ENCODE peak calls at places on chromosomes 5 and 9, in eight cellular contexts. One of them, this sample, is unnamed.
A peak's percentile ranks its signal among the peaks of the same experiment; 100 is the strongest.

GRCh38 chr9:70420267-70421019 is 6.0 kb upstream of the KLF9 start:
- DNase-seq in tibial nerve: peak; percentile 96
- DNase-seq in uterus: peak; percentile 97
- DNase-seq in neural progenitor cell: peak; percentile 83
- DNase-seq in spleen: peak; percentile 95
- DNase-seq in AG10803: peak; percentile 82
- DNase-seq in CD8-positive, alpha-beta T cell: peak; percentile 57
- DNase-seq in Peyer's patch: peak; percentile 91
- DNase-seq in this sample: peak; percentile 91

GRCh38 chr5:88689662-88690351 is 193.2 kb downstream of the MEF2C start:
- DNase-seq in CD8-positive, alpha-beta T cell: no peak
- DNase-seq in spleen: no peak
- DNase-seq in uterus: no peak
- DNase-seq in AG10803: no peak
- DNase-seq in Peyer's patch: no peak
- DNase-seq in tibial nerve: no peak
- DNase-seq in neural progenitor cell: peak; percentile 48
- DNase-seq in this sample: no peak

GRCh38 chr5:51651476-51651875 is 268.2 kb downstream of the ISL1 start:
- DNase-seq in Peyer's patch: no peak
- DNase-seq in neural progenitor cell: no peak
- DNase-seq in uterus: no peak
- DNase-seq in CD8-positive, alpha-beta T cell: no peak
- DNase-seq in spleen: no peak
- DNase-seq in AG10803: no peak
- DNase-seq in tibial nerve: no peak
- DNase-seq in this sample: peak; percentile 63

GRCh38 chr9:123617952-123618678 is 262.1 kb downstream of the CRB2 start:
- DNase-seq in uterus: no peak
- DNase-seq in AG10803: no peak
- DNase-seq in Peyer's patch: no peak
- DNase-seq in neural progenitor cell: no peak
- DNase-seq in CD8-positive, alpha-beta T cell: no peak
- DNase-seq in spleen: no peak
- DNase-seq in tibial nerve: no peak
- DNase-seq in this sample: no peak

GRCh38 chr5:56848206-56848605 is 32.9 kb downstream of the MAP3K1 start:
- DNase-seq in uterus: no peak
- DNase-seq in neural progenitor cell: peak; percentile 33
- DNase-seq in Peyer's patch: no peak
- DNase-seq in tibial nerve: no peak
- DNase-seq in CD8-positive, alpha-beta T cell: no peak
- DNase-seq in spleen: no peak
- DNase-seq in AG10803: no peak
- DNase-seq in this sample: peak; percentile 35

GRCh38 chr5:10581867-10582511 is 18.1 kb downstream of the ANKRD33B start:
- DNase-seq in CD8-positive, alpha-beta T cell: no peak
- DNase-seq in tibial nerve: no peak
- DNase-seq in uterus: no peak
- DNase-seq in Peyer's patch: no peak
- DNase-seq in neural progenitor cell: no peak
- DNase-seq in spleen: peak; percentile 59
- DNase-seq in AG10803: peak; percentile 69
- DNase-seq in this sample: no peak

GRCh38 chr5:144088211-144088965 is 82.1 kb downstream of the YIPF5 start:
- DNase-seq in neural progenitor cell: no peak
- DNase-seq in CD8-positive, alpha-beta T cell: no peak
- DNase-seq in tibial nerve: no peak
- DNase-seq in AG10803: peak; percentile 53
- DNase-seq in uterus: no peak
- DNase-seq in Peyer's patch: no peak
- DNase-seq in spleen: no peak
- DNase-seq in this sample: peak; percentile 54

GRCh38 chr9:125580701-125581286 is 126.2 kb downstream of the MAPKAP1 start:
- DNase-seq in Peyer's patch: no peak
- DNase-seq in spleen: no peak
- DNase-seq in tibial nerve: no peak
- DNase-seq in uterus: no peak
- DNase-seq in AG10803: no peak
- DNase-seq in CD8-positive, alpha-beta T cell: no peak
- DNase-seq in neural progenitor cell: no peak
- DNase-seq in this sample: no peak

GRCh38 chr5:17019324-17019723 is 83.2 kb upstream of the MYO10 start:
- DNase-seq in spleen: no peak
- DNase-seq in uterus: no peak
- DNase-seq in tibial nerve: no peak
- DNase-seq in neural progenitor cell: no peak
- DNase-seq in AG10803: peak; percentile 55
- DNase-seq in Peyer's patch: no peak
- DNase-seq in CD8-positive, alpha-beta T cell: no peak
- DNase-seq in this sample: no peak

GRCh38 chr5:17012289-17012688 is 76.2 kb upstream of the MYO10 start:
- DNase-seq in Peyer's patch: no peak
- DNase-seq in spleen: no peak
- DNase-seq in CD8-positive, alpha-beta T cell: no peak
- DNase-seq in neural progenitor cell: no peak
- DNase-seq in AG10803: no peak
- DNase-seq in tibial nerve: no peak
- DNase-seq in uterus: no peak
- DNase-seq in this sample: peak; percentile 59

GRCh38 chr5:17018871-17019270 is 82.8 kb upstream of the MYO10 start:
- DNase-seq in spleen: no peak
- DNase-seq in CD8-positive, alpha-beta T cell: no peak
- DNase-seq in Peyer's patch: no peak
- DNase-seq in neural progenitor cell: no peak
- DNase-seq in uterus: no peak
- DNase-seq in AG10803: no peak
- DNase-seq in tibial nerve: no peak
- DNase-seq in this sample: no peak

DNA sequence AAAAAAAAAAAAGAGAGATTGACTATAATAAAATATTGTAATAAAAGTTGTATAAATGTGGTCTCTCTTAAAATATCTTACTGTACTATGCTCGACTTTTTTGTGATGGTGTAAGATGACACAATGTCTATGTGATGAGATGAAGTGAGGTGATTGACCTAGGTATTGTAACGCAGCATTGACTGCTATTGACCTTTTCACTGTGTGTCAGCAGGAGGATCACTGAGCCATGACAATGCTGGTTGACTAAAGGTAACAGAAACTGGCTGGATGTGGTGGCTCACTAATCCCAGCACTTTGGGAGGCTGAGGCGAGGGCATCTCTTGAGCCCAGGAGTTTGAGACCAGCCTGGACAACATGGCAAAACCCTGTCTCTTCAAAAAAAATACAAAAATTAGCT is 78.6 kb upstream of the MYO10 start:
- DNase-seq in tibial nerve: no peak
- DNase-seq in AG10803: no peak
- DNase-seq in Peyer's patch: no peak
- DNase-seq in neural progenitor cell: no peak
- DNase-seq in spleen: no peak
- DNase-seq in CD8-positive, alpha-beta T cell: no peak
- DNase-seq in uterus: no peak
- DNase-seq in this sample: no peak
- TF ChIP-seq CTCF in tibial nerve: no peak
- TF ChIP-seq CTCF in AG10803: no peak
- TF ChIP-seq CTCF in Peyer's patch: no peak
- TF ChIP-seq CTCF in neural progenitor cell: no peak
- TF ChIP-seq CTCF in spleen: no peak
- TF ChIP-seq CTCF in CD8-positive, alpha-beta T cell: no peak
- TF ChIP-seq CTCF in uterus: no peak
- TF ChIP-seq CTCF in this sample: no peak

DNA sequence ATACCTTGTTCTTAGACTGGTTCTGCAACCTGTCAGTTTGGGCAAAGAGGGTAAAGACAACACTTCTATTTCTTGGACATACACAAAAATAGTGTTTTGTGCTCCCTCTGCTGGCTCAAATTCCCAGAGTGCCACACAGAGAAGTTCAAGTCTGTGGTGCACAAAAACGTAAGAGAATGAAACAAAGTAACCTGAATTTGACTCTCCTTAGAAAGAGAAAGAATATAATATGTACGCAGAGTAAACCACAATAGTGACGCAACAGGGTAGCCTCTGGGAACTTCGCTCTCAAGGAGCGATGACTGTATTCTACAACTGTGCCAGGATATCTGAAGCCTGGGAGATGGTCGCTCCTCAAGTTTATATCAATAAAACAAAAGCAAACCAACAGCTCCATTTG is 18.5 kb downstream of the DDX31 start:
- DNase-seq in Peyer's patch: no peak
- DNase-seq in tibial nerve: no peak
- DNase-seq in uterus: no peak
- DNase-seq in neural progenitor cell: no peak
- DNase-seq in spleen: no peak
- DNase-seq in AG10803: peak; percentile 64
- DNase-seq in CD8-positive, alpha-beta T cell: no peak
- DNase-seq in this sample: peak; percentile 22
- TF ChIP-seq CTCF in Peyer's patch: no peak
- TF ChIP-seq CTCF in tibial nerve: no peak
- TF ChIP-seq CTCF in uterus: no peak
- TF ChIP-seq CTCF in neural progenitor cell: peak; percentile 52
- TF ChIP-seq CTCF in spleen: no peak
- TF ChIP-seq CTCF in AG10803: peak; percentile 70
- TF ChIP-seq CTCF in CD8-positive, alpha-beta T cell: no peak
- TF ChIP-seq CTCF in this sample: no peak

GRCh38 chr9:136855461-136856077 is 3.4 kb downstream of the MAMDC4 start:
- DNase-seq in AG10803: no peak
- DNase-seq in CD8-positive, alpha-beta T cell: no peak
- DNase-seq in Peyer's patch: no peak
- DNase-seq in neural progenitor cell: no peak
- DNase-seq in tibial nerve: no peak
- DNase-seq in uterus: no peak
- DNase-seq in spleen: peak; percentile 78
- DNase-seq in this sample: no peak

GRCh38 chr9:136857166-136857565 is 5.0 kb downstream of the MAMDC4 start:
- DNase-seq in neural progenitor cell: no peak
- DNase-seq in uterus: no peak
- DNase-seq in spleen: peak; percentile 75
- DNase-seq in Peyer's patch: no peak
- DNase-seq in CD8-positive, alpha-beta T cell: no peak
- DNase-seq in AG10803: no peak
- DNase-seq in tibial nerve: no peak
- DNase-seq in this sample: no peak

GRCh38 chr9:136857606-136858412 is 5.7 kb downstream of the MAMDC4 start:
- DNase-seq in tibial nerve: no peak
- DNase-seq in uterus: no peak
- DNase-seq in spleen: peak; percentile 72
- DNase-seq in AG10803: no peak
- DNase-seq in neural progenitor cell: no peak
- DNase-seq in Peyer's patch: peak; percentile 86
- DNase-seq in CD8-positive, alpha-beta T cell: peak; percentile 4
- DNase-seq in this sample: no peak

GRCh38 chr9:136856078-136856474 is 3.9 kb downstream of the MAMDC4 start:
- DNase-seq in neural progenitor cell: no peak
- DNase-seq in CD8-positive, alpha-beta T cell: no peak
- DNase-seq in tibial nerve: no peak
- DNase-seq in uterus: no peak
- DNase-seq in spleen: no peak
- DNase-seq in AG10803: no peak
- DNase-seq in Peyer's patch: peak; percentile 53
- DNase-seq in this sample: no peak

DNA sequence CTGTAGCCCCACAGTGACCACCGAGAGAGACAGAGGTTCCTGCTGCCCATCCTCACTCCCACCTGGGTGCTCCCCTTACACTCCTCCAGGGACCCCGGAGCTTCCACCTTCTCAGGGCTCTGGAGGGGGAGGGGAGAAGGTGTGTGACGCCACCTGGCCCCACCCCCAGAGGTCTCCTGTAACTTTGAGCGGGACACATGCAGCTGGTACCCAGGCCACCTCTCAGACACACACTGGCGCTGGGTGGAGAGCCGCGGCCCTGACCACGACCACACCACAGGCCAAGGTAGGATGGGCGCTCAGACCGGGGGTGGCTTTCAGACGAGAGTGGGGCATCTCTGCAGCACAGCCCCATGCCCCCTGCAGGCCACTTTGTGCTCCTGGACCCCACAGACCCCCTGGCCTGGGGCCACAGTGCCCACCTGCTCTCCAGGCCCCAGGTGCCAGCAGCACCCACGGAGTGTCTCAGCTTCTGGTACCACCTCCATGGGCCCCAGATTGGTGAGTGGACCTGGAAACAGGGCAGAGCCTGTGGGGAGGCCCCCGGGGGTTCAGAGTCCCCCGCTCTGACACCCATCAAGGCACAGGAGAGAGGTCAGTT is 4.5 kb downstream of the MAMDC4 start:
- DNase-seq in uterus: no peak
- DNase-seq in tibial nerve: no peak
- DNase-seq in neural progenitor cell: no peak
- DNase-seq in spleen: peak; percentile 73
- DNase-seq in Peyer's patch: no peak
- DNase-seq in AG10803: no peak
- DNase-seq in CD8-positive, alpha-beta T cell: no peak
- DNase-seq in this sample: no peak
- TF ChIP-seq CTCF in uterus: no peak
- TF ChIP-seq CTCF in tibial nerve: no peak
- TF ChIP-seq CTCF in neural progenitor cell: no peak
- TF ChIP-seq CTCF in spleen: no peak
- TF ChIP-seq CTCF in Peyer's patch: no peak
- TF ChIP-seq CTCF in AG10803: no peak
- TF ChIP-seq CTCF in CD8-positive, alpha-beta T cell: no peak
- TF ChIP-seq CTCF in this sample: no peak

DNA sequence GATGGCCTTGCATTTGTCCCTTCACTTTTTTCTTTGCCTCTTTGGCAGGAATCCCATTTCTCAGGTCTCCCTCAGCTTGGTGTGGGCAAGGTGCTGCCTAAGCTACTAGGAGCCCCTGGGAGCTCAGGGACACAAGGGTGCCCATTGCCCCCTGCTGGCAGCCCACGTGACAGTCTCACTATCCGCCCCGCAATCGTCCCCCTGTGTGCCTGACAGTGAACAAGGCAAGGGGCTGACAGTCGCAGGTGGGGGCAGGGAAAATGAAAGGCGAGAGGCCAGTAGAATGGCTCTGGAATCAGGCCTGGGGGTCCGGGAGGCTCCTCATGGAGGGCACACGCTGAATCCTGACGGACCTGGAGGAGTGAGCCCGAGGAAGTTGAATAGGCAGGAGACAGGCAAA is 2.0 kb upstream of the PCDH12 start:
- DNase-seq in Peyer's patch: peak; percentile 50
- DNase-seq in CD8-positive, alpha-beta T cell: peak; percentile 32
- DNase-seq in AG10803: no peak
- DNase-seq in tibial nerve: no peak
- DNase-seq in spleen: peak; percentile 84
- DNase-seq in neural progenitor cell: peak; percentile 33
- DNase-seq in uterus: no peak
- DNase-seq in this sample: no peak
- TF ChIP-seq CTCF in Peyer's patch: no peak
- TF ChIP-seq CTCF in CD8-positive, alpha-beta T cell: no peak
- TF ChIP-seq CTCF in AG10803: peak; percentile 24
- TF ChIP-seq CTCF in tibial nerve: no peak
- TF ChIP-seq CTCF in spleen: no peak
- TF ChIP-seq CTCF in neural progenitor cell: no peak
- TF ChIP-seq CTCF in uterus: no peak
- TF ChIP-seq CTCF in this sample: peak; percentile 47

GRCh38 chr9:131837316-131837715 is 97.4 kb upstream of the RAPGEF1 start:
- DNase-seq in AG10803: no peak
- DNase-seq in neural progenitor cell: peak; percentile 49
- DNase-seq in uterus: no peak
- DNase-seq in CD8-positive, alpha-beta T cell: no peak
- DNase-seq in Peyer's patch: no peak
- DNase-seq in tibial nerve: no peak
- DNase-seq in spleen: no peak
- DNase-seq in this sample: no peak
- TF ChIP-seq CTCF in AG10803: peak; percentile 4
- TF ChIP-seq CTCF in neural progenitor cell: peak; percentile 35
- TF ChIP-seq CTCF in uterus: no peak
- TF ChIP-seq CTCF in CD8-positive, alpha-beta T cell: no peak
- TF ChIP-seq CTCF in Peyer's patch: no peak
- TF ChIP-seq CTCF in tibial nerve: no peak
- TF ChIP-seq CTCF in spleen: no peak
- TF ChIP-seq CTCF in this sample: no peak

GRCh38 chr9:86827893-86828292 is 119.4 kb downstream of the GAS1 start:
- DNase-seq in tibial nerve: no peak
- DNase-seq in AG10803: no peak
- DNase-seq in uterus: no peak
- DNase-seq in neural progenitor cell: no peak
- DNase-seq in CD8-positive, alpha-beta T cell: no peak
- DNase-seq in Peyer's patch: no peak
- DNase-seq in spleen: no peak
- DNase-seq in this sample: no peak
- TF ChIP-seq CTCF in tibial nerve: no peak
- TF ChIP-seq CTCF in AG10803: no peak
- TF ChIP-seq CTCF in uterus: no peak
- TF ChIP-seq CTCF in neural progenitor cell: no peak
- TF ChIP-seq CTCF in CD8-positive, alpha-beta T cell: no peak
- TF ChIP-seq CTCF in Peyer's patch: no peak
- TF ChIP-seq CTCF in spleen: no peak
- TF ChIP-seq CTCF in this sample: no peak

This sample was measured in endothelial cell of umbilical vein.